ENCODE peak calls at places on chromosomes 3 and 15, in eight cellular contexts. X is A549, K is prostate gland, V is uterus, J is body of pancreas, L is breast epithelium, I is sigmoid colon, M is heart left ventricle. H is an unnamed sample.

GRCh38 chr15:59344311-59344710 is 28.4 kb downstream of the MYO1E start:
- DNase-seq in X (no peak), K (no peak), V (no peak), J (no peak), L (no peak), I (no peak), M (no peak), H (no peak)

GRCh38 chr3:148992027-148992634 is 791 bp downstream of the GYG1 start:
- DNase-seq in X (peak; percentile 30), K (peak; percentile 14), V (peak; percentile 55), J (peak; percentile 47), L (no peak), I (peak; percentile 79), M (peak; percentile 70), H (peak; percentile 45)

GRCh38 chr15:40058476-40059140 is 19.6 kb upstream of the SRP14 start:
- DNase-seq in X (no peak), K (no peak), V (no peak), J (no peak), L (no peak), I (peak; percentile 57), M (no peak), H (no peak)

GRCh38 chr15:74631935-74632560 is 16.4 kb downstream of the CLK3 start:
- DNase-seq in X (peak; percentile 40), K (peak; percentile 50), V (peak; percentile 59), J (peak; percentile 62), L (no peak), I (no peak), M (no peak), H (peak; percentile 61)

GRCh38 chr3:10309736-10310135 is 11.2 kb downstream of the SEC13 start:
- DNase-seq in X (no peak), K (no peak), V (no peak), J (no peak), L (no peak), I (no peak), M (no peak), H (no peak)

GRCh38 chr3:125186261-125186770 is 26.2 kb downstream of the SLC12A8 start:
- DNase-seq in X (no peak), K (no peak), V (peak; percentile 35), J (peak; percentile 16), L (no peak), I (no peak), M (no peak), H (peak; percentile 48)

GRCh38 chr3:117184574-117184973 is 475.0 kb downstream of the TUSC7 start:
- DNase-seq in X (no peak), K (no peak), V (no peak), J (no peak), L (no peak), I (no peak), M (no peak), H (no peak)

GRCh38 chr3:183350164-183350563 is 78.3 kb downstream of the MCF2L2 start:
- DNase-seq in X (no peak), K (no peak), V (no peak), J (no peak), L (no peak), I (no peak), M (no peak), H (no peak)

GRCh38 chr15:57025264-57025939 is 107.0 kb downstream of the TCF12 start:
- DNase-seq in X (peak; percentile 23), K (no peak), V (no peak), J (no peak), L (no peak), I (no peak), M (no peak), H (no peak)

GRCh38 chr3:10697918-10698317 is 118.1 kb upstream of the SLC6A11 start:
- DNase-seq in X (no peak), K (no peak), V (no peak), J (no peak), L (no peak), I (peak; percentile 9), M (no peak), H (no peak)

GRCh38 chr3:173398111-173398479 is 551 bp downstream of the NLGN1 start:
- DNase-seq in X (no peak), K (no peak), V (no peak), J (no peak), L (no peak), I (no peak), M (no peak), H (no peak)

GRCh38 chr3:138063416-138063815 is 52.0 kb downstream of the DZIP1L start:
- DNase-seq in X (no peak), K (no peak), V (no peak), J (no peak), L (no peak), I (no peak), M (no peak), H (no peak)

GRCh38 chr3:50637012-50637411 is 20.1 kb downstream of the MAPKAPK3 start:
- DNase-seq in X (no peak), K (no peak), V (no peak), J (no peak), L (no peak), I (no peak), M (no peak), H (no peak)

GRCh38 chr15:75659928-75660645 is 12.4 kb downstream of the SNX33 start:
- DNase-seq in X (no peak), K (no peak), V (no peak), J (no peak), L (no peak), I (no peak), M (no peak), H (no peak)

GRCh38 chr3:27025718-27026117 is 343.5 kb downstream of the NEK10 start:
- DNase-seq in X (no peak), K (no peak), V (no peak), J (no peak), L (no peak), I (no peak), M (no peak), H (no peak)

GRCh38 chr15:99989095-99989494 is 255.9 kb upstream of the LYSMD4 start:
- DNase-seq in X (no peak), K (no peak), V (no peak), J (no peak), L (no peak), I (peak; percentile 30), M (no peak), H (no peak)
- H3K9me3 ChIP-seq in X (peaks cover 9% of the 10 kb centered on the region), K (no peaks in the 10 kb centered on the region), V (no peaks in the 10 kb centered on the region), J (no peaks in the 10 kb centered on the region), L (no peaks in the 10 kb centered on the region), I (no peaks in the 10 kb centered on the region), M (no peaks in the 10 kb centered on the region), H (no peaks in the 10 kb centered on the region)

GRCh38 chr3:129312671-129313414 is 34.2 kb downstream of the HMCES start:
- DNase-seq in X (peak; percentile 16), K (no peak), V (no peak), J (no peak), L (no peak), I (no peak), M (no peak), H (peak; percentile 27)

GRCh38 chr3:129310612-129311011 is 31.9 kb downstream of the HMCES start:
- DNase-seq in X (no peak), K (no peak), V (no peak), J (no peak), L (no peak), I (no peak), M (no peak), H (no peak)

GRCh38 chr3:129313415-129313982 is 34.8 kb downstream of the HMCES start:
- DNase-seq in X (no peak), K (no peak), V (no peak), J (peak; percentile 25), L (no peak), I (no peak), M (no peak), H (no peak)

GRCh38 chr3:129311054-129311902 is 32.6 kb downstream of the HMCES start:
- DNase-seq in X (no peak), K (no peak), V (no peak), J (no peak), L (no peak), I (no peak), M (no peak), H (no peak)

GRCh38 chr3:129312021-129312639 is 33.5 kb downstream of the HMCES start:
- DNase-seq in X (no peak), K (no peak), V (no peak), J (no peak), L (no peak), I (no peak), M (no peak), H (no peak)
- TF ChIP-seq POLR2A in X (no peak), K (no peak), V (no peak), J (no peak), L (peak; percentile 27), I (no peak), M (no peak), H (no peak)

GRCh38 chr15:79919749-79920511 is 23.1 kb upstream of the MTHFS start:
- DNase-seq in X (no peak), K (no peak), V (no peak), J (no peak), L (no peak), I (no peak), M (no peak), H (no peak)
- H3K9me3 ChIP-seq in X (peaks cover 69% of the 10 kb centered on the region), K (no peaks in the 10 kb centered on the region), V (peaks cover 41% of the 10 kb centered on the region), J (peaks cover 31% of the 10 kb centered on the region), L (peaks cover 74% of the 10 kb centered on the region), I (peaks cover 41% of the 10 kb centered on the region), M (peaks cover 65% of the 10 kb centered on the region), H (no peaks in the 10 kb centered on the region)

GRCh38 chr3:194137314-194138097 is 1.6 kb downstream of the HES1 start:
- DNase-seq in X (peak; percentile 65), K (peak; percentile 62), V (peak; percentile 64), J (peak; percentile 88), L (peak; percentile 65), I (peak; percentile 88), M (peak; percentile 69), H (peak; percentile 88)

GRCh38 chr3:194136519-194137313 is 768 bp downstream of the HES1 start:
- DNase-seq in X (peak; percentile 32), K (peak; percentile 46), V (no peak), J (peak; percentile 63), L (no peak), I (peak; percentile 91), M (peak; percentile 81), H (no peak)

GRCh38 chr3:194135516-194135805 is 487 bp upstream of the HES1 start:
- DNase-seq in X (no peak), K (no peak), V (no peak), J (no peak), L (no peak), I (no peak), M (no peak), H (no peak)

GRCh38 chr3:194134757-194135515 is 1.0 kb upstream of the HES1 start:
- DNase-seq in X (peak; percentile 97), K (peak; percentile 95), V (peak; percentile 96), J (peak; percentile 96), L (peak; percentile 93), I (peak; percentile 97), M (peak; percentile 96), H (peak; percentile 94)

DNA sequence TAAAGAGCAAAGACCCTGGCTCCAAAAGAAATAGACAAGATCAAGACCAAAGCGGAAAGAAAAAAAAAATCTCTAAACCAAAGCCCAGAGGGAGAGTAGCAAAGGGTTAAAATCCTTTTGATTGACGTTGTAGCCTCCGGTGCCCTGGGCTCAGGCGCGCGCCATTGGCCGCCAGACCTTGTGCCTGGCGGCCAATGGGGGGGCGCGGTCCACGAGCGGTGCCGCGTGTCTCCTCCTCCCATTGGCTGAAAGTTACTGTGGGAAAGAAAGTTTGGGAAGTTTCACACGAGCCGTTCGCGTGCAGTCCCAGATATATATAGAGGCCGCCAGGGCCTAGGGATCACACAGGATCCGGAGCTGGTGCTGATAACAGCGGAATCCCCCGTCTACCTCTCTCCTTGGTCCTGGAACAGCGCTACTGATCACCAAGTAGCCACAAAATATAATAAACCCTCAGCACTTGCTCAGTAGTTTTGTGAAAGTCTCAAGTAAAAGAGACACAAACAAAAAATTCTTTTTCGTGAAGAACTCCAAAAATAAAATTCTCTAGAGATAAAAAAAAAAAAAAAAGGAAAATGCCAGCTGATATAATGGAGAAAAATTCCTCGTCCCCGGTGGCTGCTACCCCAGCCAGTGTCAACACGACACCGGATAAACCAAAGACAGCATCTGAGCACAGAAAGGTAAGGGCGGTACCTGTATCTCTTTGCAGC is at the start of gene HES1:
- DNase-seq in X (peak; percentile 97), K (peak; percentile 96), V (peak; percentile 93), J (peak; percentile 97), L (peak; percentile 95), I (peak; percentile 98), M (peak; percentile 96), H (peak; percentile 97)
- TF ChIP-seq POLR2A in X (peak; percentile 89), K (peak; percentile 97), V (peak; percentile 84), J (peak; percentile 99), L (peak; percentile 94), I (peak; percentile 98), M (peak; percentile 53), H (peak; percentile 99)

H was measured in thyroid gland.